ENCODE peak calls at places on chromosome X, in five cellular contexts. J, T, S, B and A are unnamed samples.

GRCh38 chrX:138756234-138756633 is 44.7 kb upstream of the FGF13 start:
- DNase-seq in J (peak), T (no peak), S (no peak), B (no peak), A (no peak)

GRCh38 chrX:47595701-47596655 is 13.7 kb downstream of the TIMP1 start:
- DNase-seq in J (no peak), T (peak), S (no peak), B (no peak), A (no peak)

GRCh38 chrX:110346681-110347080 is 12.0 kb upstream of the RTL9 start:
- DNase-seq in J (peak), T (no peak), S (no peak), B (no peak), A (no peak)

GRCh38 chrX:134431894-134432293 is 28.1 kb upstream of the HPRT1 start:
- DNase-seq in J (no peak), T (peak), S (no peak), B (no peak), A (no peak)

GRCh38 chrX:15146515-15146914 is 123.4 kb downstream of the ASB9 start:
- DNase-seq in J (no peak), T (peak), S (no peak), B (no peak), A (no peak)

GRCh38 chrX:136259543-136259942 is 8.3 kb upstream of the MAP7D3 start:
- DNase-seq in J (no peak), T (peak), S (no peak), B (no peak), A (no peak)

GRCh38 chrX:118497180-118497814 is 1.7 kb downstream of the DOCK11 start:
- DNase-seq in J (no peak), T (no peak), S (no peak), B (no peak), A (no peak)

GRCh38 chrX:97494756-97495372 is 611.2 kb downstream of the RPA4 start:
- DNase-seq in J (no peak), T (no peak), S (no peak), B (no peak), A (no peak)

GRCh38 chrX:50697691-50698090 is 116.3 kb downstream of the SHROOM4 start:
- DNase-seq in J (no peak), T (peak), S (no peak), B (no peak), A (no peak)

GRCh38 chrX:141278306-141278705 is 36.0 kb upstream of the SPANXC start:
- DNase-seq in J (no peak), T (peak), S (no peak), B (no peak), A (no peak)